ENCODE peak calls at places on chromosomes 5 and 9, in nine cellular contexts. M is body of pancreas; C is CD4-positive, alpha-beta T cell; P is NCI-H1092; S is CD4-positive, alpha-beta memory T cell; A is stimulated activated CD8-positive, alpha-beta memory T cell treated with anti-CD3 and anti-CD28 coated beads, Interleukin-4, amount 100 ng/mL, for 24 hours; K is AG08396; J is mucosa of descending colon; O is iris pigment epithelial cell. V is an unnamed sample.

GRCh38 chr5:111232311-111233049 is 8.3 kb downstream of the CAMK4 start:
- DNase-seq in J (no peak), K (no peak), S (no peak), P (no peak), A (no peak), O (no peak), C (peak; percentile 44), M (no peak), V (no peak)

GRCh38 chr5:139078345-139078744 is 119.8 kb downstream of the SIL1 start:
- DNase-seq in P (no peak), J (no peak), O (no peak), C (no peak), S (no peak), M (no peak), A (no peak), K (no peak), V (no peak)

GRCh38 chr9:133055788-133056420 is 5.9 kb upstream of the CEL start:
- DNase-seq in K (no peak), J (no peak), O (no peak), P (no peak), A (no peak), C (no peak), S (no peak), M (no peak), V (no peak)

GRCh38 chr5:173917788-173918786 is 29.9 kb downstream of the CPEB4 start:
- DNase-seq in A (no peak), S (peak; percentile 82), C (peak; percentile 50), J (peak; percentile 70), K (peak; percentile 71), P (no peak), M (peak; percentile 39), O (peak; percentile 89), V (peak; percentile 91)

GRCh38 chr5:160269017-160269416 is 39.7 kb downstream of the FABP6 start:
- DNase-seq in M (peak; percentile 63), A (no peak), S (no peak), J (peak; percentile 81), C (no peak), K (peak; percentile 76), O (peak; percentile 85), P (no peak), V (peak; percentile 88)

GRCh38 chr9:113738898-113739604 is 137.1 kb upstream of the ZNF618 start:
- DNase-seq in K (no peak), C (no peak), A (no peak), S (peak; percentile 45), M (no peak), P (no peak), J (no peak), O (no peak), V (no peak)

GRCh38 chr5:73485715-73486114 is 12.5 kb upstream of the BTF3 start:
- DNase-seq in J (no peak), M (no peak), K (no peak), O (peak; percentile 57), P (no peak), C (no peak), A (no peak), S (no peak), V (peak; percentile 74)

GRCh38 chr9:71076096-71076495 is 45.3 kb downstream of the TRPM3 start:
- DNase-seq in P (no peak), A (no peak), M (no peak), S (no peak), K (no peak), C (no peak), O (no peak), J (no peak), V (no peak)

GRCh38 chr9:6068983-6069382 is 53.6 kb upstream of the RANBP6 start:
- DNase-seq in J (no peak), O (no peak), P (no peak), K (no peak), M (no peak), A (no peak), C (no peak), S (peak; percentile 68), V (no peak)

GRCh38 chr9:79616013-79616412 is 44.2 kb downstream of the TLE4 start:
- DNase-seq in O (no peak), S (no peak), A (no peak), J (no peak), P (no peak), M (no peak), C (no peak), K (peak; percentile 29), V (peak; percentile 36)

GRCh38 chr5:177512736-177513380 is 3.2 kb upstream of the DOK3 start:
- DNase-seq in O (no peak), S (no peak), P (no peak), C (no peak), M (no peak), J (no peak), K (no peak), A (no peak), V (no peak)

GRCh38 chr9:31542384-31543055 is 841.9 kb upstream of the ACO1 start:
- DNase-seq in O (peak; percentile 90), P (no peak), J (no peak), S (peak; percentile 45), A (no peak), M (peak; percentile 15), K (no peak), C (no peak), V (peak; percentile 81)

GRCh38 chr5:88813805-88814584 is 69.0 kb downstream of the MEF2C start:
- DNase-seq in M (no peak), C (no peak), O (no peak), K (no peak), A (no peak), J (no peak), P (no peak), S (no peak), V (no peak)

GRCh38 chr9:78296208-78296892 is 575 bp upstream of the PSAT1 start:
- DNase-seq in M (peak; percentile 82), J (peak; percentile 57), K (peak; percentile 46), S (no peak), A (no peak), O (peak; percentile 35), P (peak; percentile 29), C (no peak), V (peak; percentile 56)

GRCh38 chr5:105688227-105688807 is 1982.4 kb downstream of the EFNA5 start:
- DNase-seq in M (no peak), P (no peak), J (no peak), A (no peak), C (no peak), O (no peak), K (no peak), S (no peak), V (no peak)

GRCh38 chr9:18689881-18690280 is 215.9 kb downstream of the ADAMTSL1 start:
- DNase-seq in J (no peak), P (no peak), A (no peak), S (no peak), O (no peak), M (no peak), K (no peak), C (no peak), V (no peak)

GRCh38 chr9:128124873-128125574 is 2.5 kb downstream of the PTGES2 start:
- DNase-seq in S (no peak), A (peak; percentile 28), O (peak; percentile 60), J (peak; percentile 84), C (no peak), K (no peak), M (peak; percentile 64), P (no peak), V (peak; percentile 47)